ENCODE peak calls at places on chromosomes 13 and 19, in four cellular contexts. One of them, this sample, is unnamed.

GRCh38 chr13:80921971-80922370 is 581.0 kb upstream of the SPRY2 start:
- DNase-seq in neural progenitor cell: no peak
- DNase-seq in OCI-LY7: no peak
- DNase-seq in GM23248: no peak
- DNase-seq in this sample: no peak

GRCh38 chr19:53772943-53773342 is 51.2 kb downstream of the NLRP12 start:
- DNase-seq in GM23248: peak
- DNase-seq in neural progenitor cell: peak
- DNase-seq in OCI-LY7: peak
- DNase-seq in this sample: peak

GRCh38 chr13:80048802-80049201 is 292.1 kb downstream of the SPRY2 start:
- DNase-seq in GM23248: peak
- DNase-seq in neural progenitor cell: peak
- DNase-seq in OCI-LY7: peak
- DNase-seq in this sample: peak

GRCh38 chr13:51590966-51591627 is 6.8 kb downstream of the WDFY2 start:
- DNase-seq in GM23248: peak
- DNase-seq in OCI-LY7: no peak
- DNase-seq in neural progenitor cell: no peak
- DNase-seq in this sample: no peak

GRCh38 chr13:98273067-98273823 is 96.2 kb upstream of the RNF113B start:
- DNase-seq in OCI-LY7: no peak
- DNase-seq in neural progenitor cell: no peak
- DNase-seq in GM23248: no peak
- DNase-seq in this sample: no peak

GRCh38 chr13:79782541-79783216 is 301.7 kb downstream of the NDFIP2 start:
- DNase-seq in OCI-LY7: no peak
- DNase-seq in GM23248: no peak
- DNase-seq in neural progenitor cell: peak
- DNase-seq in this sample: no peak

GRCh38 chr13:77696863-77697207 is 652 bp upstream of the SLAIN1 start:
- DNase-seq in OCI-LY7: no peak
- DNase-seq in GM23248: no peak
- DNase-seq in neural progenitor cell: no peak
- DNase-seq in this sample: no peak

GRCh38 chr19:33868821-33869412 is 72.2 kb downstream of the KCTD15 start:
- DNase-seq in GM23248: peak
- DNase-seq in OCI-LY7: no peak
- DNase-seq in neural progenitor cell: peak
- DNase-seq in this sample: no peak

GRCh38 chr19:42327381-42327780 is 1.9 kb downstream of the MEGF8 start:
- DNase-seq in neural progenitor cell: no peak
- DNase-seq in GM23248: no peak
- DNase-seq in OCI-LY7: no peak
- DNase-seq in this sample: no peak

GRCh38 chr19:28396259-28396940 is 816.6 kb downstream of the UQCRFS1 start:
- DNase-seq in OCI-LY7: no peak
- DNase-seq in GM23248: no peak
- DNase-seq in neural progenitor cell: peak
- DNase-seq in this sample: no peak

GRCh38 chr19:3669616-3670257 is 30.5 kb downstream of the PIP5K1C start:
- DNase-seq in OCI-LY7: no peak
- DNase-seq in GM23248: no peak
- DNase-seq in neural progenitor cell: no peak
- DNase-seq in this sample: no peak

GRCh38 chr13:51643882-51644281 is 59.6 kb downstream of the WDFY2 start:
- DNase-seq in OCI-LY7: no peak
- DNase-seq in neural progenitor cell: no peak
- DNase-seq in GM23248: peak
- DNase-seq in this sample: peak

GRCh38 chr19:49889038-49889686 is 7.5 kb downstream of the IL4I1 start:
- DNase-seq in GM23248: no peak
- DNase-seq in neural progenitor cell: no peak
- DNase-seq in OCI-LY7: no peak
- DNase-seq in this sample: no peak

GRCh38 chr19:13037161-13037560 is 41.9 kb downstream of the NFIX start:
- DNase-seq in OCI-LY7: no peak
- DNase-seq in GM23248: peak
- DNase-seq in neural progenitor cell: no peak
- DNase-seq in this sample: no peak

GRCh38 chr19:633786-634639 is 676 bp upstream of the POLRMT start:
- DNase-seq in GM23248: peak
- DNase-seq in neural progenitor cell: peak
- DNase-seq in OCI-LY7: peak
- DNase-seq in this sample: no peak

GRCh38 chr19:52734340-52734892 is 428 bp downstream of the ZNF611 start:
- DNase-seq in OCI-LY7: no peak
- DNase-seq in GM23248: peak
- DNase-seq in neural progenitor cell: peak
- DNase-seq in this sample: no peak

GRCh38 chr13:49635599-49636433 is 7.5 kb downstream of the ARL11 start:
- DNase-seq in neural progenitor cell: no peak
- DNase-seq in GM23248: no peak
- DNase-seq in OCI-LY7: no peak
- DNase-seq in this sample: no peak
- TF ChIP-seq EZH2phosphoT487 in neural progenitor cell: no peak
- TF ChIP-seq EZH2phosphoT487 in GM23248: no peak
- TF ChIP-seq EZH2phosphoT487 in OCI-LY7: no peak
- TF ChIP-seq EZH2phosphoT487 in this sample: no peak

DNA sequence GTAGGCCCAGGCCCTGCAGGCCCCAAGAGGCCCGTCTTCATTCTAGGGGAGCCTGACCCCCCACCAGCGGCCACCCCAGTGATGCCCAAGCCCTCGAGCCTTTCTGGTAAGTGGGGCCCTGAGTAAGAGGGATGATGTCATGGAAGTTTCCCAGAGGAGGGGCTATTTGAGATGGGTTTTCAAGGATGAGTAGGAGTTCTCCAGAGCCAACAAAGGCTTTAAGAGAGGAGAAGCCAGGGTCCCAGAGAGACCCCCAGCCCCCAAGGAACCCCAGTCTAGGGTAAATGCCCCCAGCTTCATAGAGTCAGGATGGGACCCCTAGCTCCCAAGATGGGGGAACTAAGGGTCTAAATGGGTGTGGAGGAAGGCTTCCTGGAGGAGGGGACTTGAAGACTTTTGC is 9.1 kb upstream of the PIK3R2 start:
- DNase-seq in neural progenitor cell: no peak
- DNase-seq in GM23248: no peak
- DNase-seq in OCI-LY7: no peak
- DNase-seq in this sample: no peak
- TF ChIP-seq EZH2phosphoT487 in neural progenitor cell: no peak
- TF ChIP-seq EZH2phosphoT487 in GM23248: no peak
- TF ChIP-seq EZH2phosphoT487 in OCI-LY7: no peak
- TF ChIP-seq EZH2phosphoT487 in this sample: no peak

GRCh38 chr13:110925023-110925608 is 10.2 kb upstream of the ANKRD10 start:
- DNase-seq in OCI-LY7: peak
- DNase-seq in neural progenitor cell: peak
- DNase-seq in GM23248: no peak
- DNase-seq in this sample: no peak
- TF ChIP-seq EZH2phosphoT487 in OCI-LY7: no peak
- TF ChIP-seq EZH2phosphoT487 in neural progenitor cell: no peak
- TF ChIP-seq EZH2phosphoT487 in GM23248: no peak
- TF ChIP-seq EZH2phosphoT487 in this sample: no peak

GRCh38 chr19:55585658-55586339 is 5.2 kb upstream of the ZNF579 start:
- DNase-seq in GM23248: peak
- DNase-seq in OCI-LY7: peak
- DNase-seq in neural progenitor cell: peak
- DNase-seq in this sample: no peak
- TF ChIP-seq EZH2phosphoT487 in GM23248: no peak
- TF ChIP-seq EZH2phosphoT487 in OCI-LY7: no peak
- TF ChIP-seq EZH2phosphoT487 in neural progenitor cell: no peak
- TF ChIP-seq EZH2phosphoT487 in this sample: no peak

GRCh38 chr13:27128825-27129627 is 42.6 kb downstream of the USP12 start:
- DNase-seq in neural progenitor cell: no peak
- DNase-seq in OCI-LY7: no peak
- DNase-seq in GM23248: no peak
- DNase-seq in this sample: no peak

GRCh38 chr13:27132538-27132937 is 39.1 kb downstream of the USP12 start:
- DNase-seq in neural progenitor cell: no peak
- DNase-seq in OCI-LY7: no peak
- DNase-seq in GM23248: no peak
- DNase-seq in this sample: no peak

GRCh38 chr13:27131906-27132305 is 39.7 kb downstream of the USP12 start:
- DNase-seq in OCI-LY7: no peak
- DNase-seq in neural progenitor cell: no peak
- DNase-seq in GM23248: no peak
- DNase-seq in this sample: no peak

GRCh38 chr13:27130223-27131015 is 41.2 kb downstream of the USP12 start:
- DNase-seq in OCI-LY7: no peak
- DNase-seq in neural progenitor cell: no peak
- DNase-seq in GM23248: peak
- DNase-seq in this sample: no peak

GRCh38 chr13:27131202-27131623 is 40.4 kb downstream of the USP12 start:
- DNase-seq in OCI-LY7: no peak
- DNase-seq in GM23248: peak
- DNase-seq in neural progenitor cell: no peak
- DNase-seq in this sample: peak
- TF ChIP-seq EZH2phosphoT487 in OCI-LY7: no peak
- TF ChIP-seq EZH2phosphoT487 in GM23248: no peak
- TF ChIP-seq EZH2phosphoT487 in neural progenitor cell: no peak
- TF ChIP-seq EZH2phosphoT487 in this sample: no peak

DNA sequence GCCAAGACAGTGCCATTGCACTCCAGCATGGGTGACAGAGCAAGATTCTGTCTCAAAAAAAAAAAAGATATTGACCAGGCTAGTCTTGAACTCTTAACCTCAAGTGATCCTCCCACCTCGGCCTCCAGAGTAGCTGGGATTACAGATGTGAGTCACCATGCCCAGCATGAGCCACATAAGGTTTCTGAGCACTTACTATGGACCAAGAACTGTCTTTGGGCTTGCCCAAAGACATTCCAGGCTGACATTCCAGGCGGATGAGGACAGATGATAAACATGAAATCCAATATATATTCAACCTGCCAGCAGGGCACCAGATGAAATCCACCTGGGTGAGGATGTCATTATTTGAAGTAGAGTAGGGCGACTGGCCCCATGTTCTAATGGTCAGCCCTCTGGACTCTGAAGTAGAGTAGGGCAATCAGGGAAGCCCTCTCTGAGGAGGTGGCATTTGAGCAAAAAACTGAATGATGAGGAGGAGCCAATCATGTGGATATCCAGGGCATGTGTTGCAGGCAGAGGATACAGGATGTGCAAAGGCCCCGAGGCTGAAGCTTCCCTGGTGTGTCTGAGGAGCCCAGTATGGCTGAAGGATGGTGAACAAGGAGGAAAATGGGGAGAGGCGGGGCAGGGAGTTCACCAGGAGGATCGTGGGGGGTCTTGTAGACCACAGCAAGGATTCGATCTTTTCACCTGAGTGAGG is 4.0 kb downstream of the C19orf38 start:
- DNase-seq in neural progenitor cell: no peak
- DNase-seq in GM23248: peak
- DNase-seq in OCI-LY7: no peak
- DNase-seq in this sample: no peak
- TF ChIP-seq EZH2phosphoT487 in neural progenitor cell: no peak
- TF ChIP-seq EZH2phosphoT487 in GM23248: no peak
- TF ChIP-seq EZH2phosphoT487 in OCI-LY7: no peak
- TF ChIP-seq EZH2phosphoT487 in this sample: no peak

GRCh38 chr13:23378009-23378632 is 55.4 kb downstream of the SACS start:
- DNase-seq in OCI-LY7: peak
- DNase-seq in neural progenitor cell: no peak
- DNase-seq in GM23248: peak
- DNase-seq in this sample: no peak
- TF ChIP-seq EZH2phosphoT487 in OCI-LY7: no peak
- TF ChIP-seq EZH2phosphoT487 in neural progenitor cell: no peak
- TF ChIP-seq EZH2phosphoT487 in GM23248: peak
- TF ChIP-seq EZH2phosphoT487 in this sample: no peak

GRCh38 chr13:38421590-38422560 is 72.2 kb downstream of the UFM1 start:
- DNase-seq in GM23248: peak
- DNase-seq in neural progenitor cell: no peak
- DNase-seq in OCI-LY7: no peak
- DNase-seq in this sample: no peak
- TF ChIP-seq EZH2phosphoT487 in GM23248: no peak
- TF ChIP-seq EZH2phosphoT487 in neural progenitor cell: no peak
- TF ChIP-seq EZH2phosphoT487 in OCI-LY7: no peak
- TF ChIP-seq EZH2phosphoT487 in this sample: no peak

DNA sequence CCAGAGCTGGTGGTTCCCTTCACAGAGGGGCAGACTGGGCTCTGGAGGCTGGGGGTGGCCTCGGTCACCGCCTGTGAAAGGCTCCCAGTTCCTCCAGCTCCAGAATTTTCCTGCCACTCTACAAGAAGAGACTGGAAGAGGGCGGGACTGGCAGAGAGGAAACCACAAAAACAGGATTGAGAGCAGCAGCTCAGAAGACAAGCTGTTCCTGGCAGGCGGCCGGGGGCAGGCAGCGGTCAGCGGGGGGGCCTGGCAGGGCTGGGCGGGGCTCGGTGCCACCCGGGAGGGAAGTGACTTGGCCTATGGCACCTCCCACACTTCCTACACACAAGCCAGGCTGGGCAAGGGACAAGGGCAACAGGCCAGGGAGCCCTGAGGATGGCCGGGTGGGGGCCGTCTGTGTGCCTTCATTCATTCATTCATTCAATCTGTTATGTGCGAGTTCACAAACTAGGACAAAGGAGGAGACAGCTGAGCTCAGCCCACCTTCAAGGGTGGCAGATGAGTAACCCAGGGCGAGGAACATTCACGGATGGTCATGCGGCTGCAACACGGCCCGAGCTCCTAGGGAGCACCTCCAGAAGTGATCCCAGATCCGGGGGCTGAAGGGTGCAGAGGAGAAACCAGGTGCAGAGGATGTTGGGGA is 16.9 kb upstream of the BTBD2 start:
- DNase-seq in neural progenitor cell: peak
- DNase-seq in GM23248: peak
- DNase-seq in OCI-LY7: no peak
- DNase-seq in this sample: peak
- TF ChIP-seq EZH2phosphoT487 in neural progenitor cell: no peak
- TF ChIP-seq EZH2phosphoT487 in GM23248: no peak
- TF ChIP-seq EZH2phosphoT487 in OCI-LY7: no peak
- TF ChIP-seq EZH2phosphoT487 in this sample: no peak

This sample was measured in HCT116.